ENCODE peak calls at places on chromosome 22, in five cellular contexts. One of them, this sample, is unnamed.

GRCh38 chr22:35436421-35436820 is 36.5 kb downstream of the MCM5 start:
- DNase-seq in tibial artery: no peak
- DNase-seq in GM23338: no peak
- DNase-seq in left lung: no peak
- DNase-seq in uterus: no peak
- DNase-seq in this sample: no peak

GRCh38 chr22:45265546-45265945 is 19.2 kb upstream of the UPK3A start:
- DNase-seq in GM23338: no peak
- DNase-seq in left lung: no peak
- DNase-seq in tibial artery: no peak
- DNase-seq in uterus: no peak
- DNase-seq in this sample: no peak

GRCh38 chr22:47872761-47873535 is 1110.5 kb downstream of the TBC1D22A start:
- DNase-seq in uterus: no peak
- DNase-seq in tibial artery: no peak
- DNase-seq in GM23338: no peak
- DNase-seq in left lung: no peak
- DNase-seq in this sample: no peak

GRCh38 chr22:23696326-23696851 is 5.6 kb downstream of the RGL4 start:
- DNase-seq in left lung: peak; percentile 48
- DNase-seq in GM23338: no peak
- DNase-seq in uterus: no peak
- DNase-seq in tibial artery: no peak
- DNase-seq in this sample: no peak

GRCh38 chr22:48515571-48516200 is 1312.0 kb downstream of the BRD1 start:
- DNase-seq in left lung: no peak
- DNase-seq in tibial artery: no peak
- DNase-seq in GM23338: no peak
- DNase-seq in uterus: no peak
- DNase-seq in this sample: no peak

GRCh38 chr22:35488513-35488912 is 52.1 kb upstream of the RASD2 start:
- DNase-seq in uterus: no peak
- DNase-seq in left lung: no peak
- DNase-seq in tibial artery: no peak
- DNase-seq in GM23338: no peak
- DNase-seq in this sample: peak; percentile 24

GRCh38 chr22:22894740-22895731 is 7.4 kb downstream of the IGLL5 start:
- DNase-seq in GM23338: no peak
- DNase-seq in tibial artery: peak; percentile 46
- DNase-seq in left lung: peak; percentile 25
- DNase-seq in uterus: no peak
- DNase-seq in this sample: no peak

GRCh38 chr22:31814942-31815341 is 61.1 kb downstream of the DEPDC5 start:
- DNase-seq in GM23338: no peak
- DNase-seq in tibial artery: no peak
- DNase-seq in uterus: no peak
- DNase-seq in left lung: no peak
- DNase-seq in this sample: no peak

GRCh38 chr22:29000225-29000556 is 61.4 kb downstream of the C22orf31 start:
- DNase-seq in left lung: no peak
- DNase-seq in tibial artery: no peak
- DNase-seq in uterus: no peak
- DNase-seq in GM23338: peak; percentile 84
- DNase-seq in this sample: no peak

GRCh38 chr22:27420817-27421361 is 380.7 kb downstream of the MN1 start:
- DNase-seq in tibial artery: peak; percentile 96
- DNase-seq in left lung: peak; percentile 63
- DNase-seq in GM23338: no peak
- DNase-seq in uterus: peak; percentile 77
- DNase-seq in this sample: peak; percentile 58

GRCh38 chr22:32723632-32724031 is 77.9 kb upstream of the TIMP3 start:
- DNase-seq in uterus: peak; percentile 75
- DNase-seq in tibial artery: peak; percentile 89
- DNase-seq in GM23338: no peak
- DNase-seq in left lung: peak; percentile 91
- DNase-seq in this sample: peak; percentile 91

GRCh38 chr22:29665486-29665885 is 54.3 kb upstream of the CABP7 start:
- DNase-seq in left lung: no peak
- DNase-seq in GM23338: no peak
- DNase-seq in tibial artery: no peak
- DNase-seq in uterus: no peak
- DNase-seq in this sample: no peak

GRCh38 chr22:29074276-29074625 is 1.4 kb downstream of the KREMEN1 start:
- DNase-seq in uterus: no peak
- DNase-seq in GM23338: peak; percentile 38
- DNase-seq in tibial artery: no peak
- DNase-seq in left lung: no peak
- DNase-seq in this sample: peak; percentile 22

GRCh38 chr22:27962268-27963191 is 43.5 kb upstream of the PITPNB start:
- DNase-seq in left lung: no peak
- DNase-seq in tibial artery: no peak
- DNase-seq in uterus: no peak
- DNase-seq in GM23338: no peak
- DNase-seq in this sample: no peak

GRCh38 chr22:40235418-40235817 is 57.7 kb downstream of the TNRC6B start:
- DNase-seq in left lung: no peak
- DNase-seq in tibial artery: no peak
- DNase-seq in uterus: no peak
- DNase-seq in GM23338: no peak
- DNase-seq in this sample: no peak

GRCh38 chr22:44245438-44245837 is 64.7 kb downstream of the PARVG start:
- DNase-seq in tibial artery: no peak
- DNase-seq in left lung: no peak
- DNase-seq in GM23338: no peak
- DNase-seq in uterus: no peak
- DNase-seq in this sample: no peak

GRCh38 chr22:22671506-22671905 is 27.1 kb downstream of the GGTLC2 start:
- DNase-seq in uterus: no peak
- DNase-seq in GM23338: no peak
- DNase-seq in left lung: no peak
- DNase-seq in tibial artery: no peak
- DNase-seq in this sample: no peak

GRCh38 chr22:35601743-35602633 is 15.1 kb downstream of the MB start:
- DNase-seq in uterus: no peak
- DNase-seq in GM23338: no peak
- DNase-seq in left lung: peak; percentile 59
- DNase-seq in tibial artery: no peak
- DNase-seq in this sample: peak; percentile 83

GRCh38 chr22:42692239-42693054 is 28.2 kb downstream of the A4GALT start:
- DNase-seq in uterus: no peak
- DNase-seq in left lung: no peak
- DNase-seq in GM23338: peak; percentile 45
- DNase-seq in tibial artery: peak; percentile 62
- DNase-seq in this sample: no peak
- TF ChIP-seq CTCF in uterus: no peak
- TF ChIP-seq CTCF in left lung: no peak
- TF ChIP-seq CTCF in GM23338: peak; percentile 36
- TF ChIP-seq CTCF in tibial artery: no peak
- TF ChIP-seq CTCF in this sample: peak; percentile 28

DNA sequence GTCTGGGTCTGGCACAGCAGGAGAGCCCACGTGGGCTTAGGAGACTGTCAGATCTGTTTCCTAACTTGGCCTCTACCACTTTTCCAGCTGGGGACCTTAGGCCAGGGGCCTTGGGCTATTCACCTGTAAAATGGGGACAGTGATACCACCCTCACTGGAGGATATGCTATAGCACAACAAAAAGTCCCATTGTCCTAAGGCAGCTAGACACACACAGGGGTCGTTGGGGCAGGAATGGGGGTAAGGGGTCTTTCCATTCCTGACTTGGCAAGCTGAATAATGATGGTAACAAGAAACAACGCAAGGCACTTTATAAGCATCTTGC is 2.6 kb upstream of the SH3BP1 start:
- DNase-seq in left lung: no peak
- DNase-seq in uterus: no peak
- DNase-seq in tibial artery: no peak
- DNase-seq in GM23338: no peak
- DNase-seq in this sample: no peak
- H3K27ac ChIP-seq in left lung: peak overlapping the region; percentile 95
- H3K27ac ChIP-seq in uterus: peak overlapping the region; percentile 44
- H3K27ac ChIP-seq in tibial artery: no peak overlapping the region
- H3K27ac ChIP-seq in GM23338: no peak overlapping the region
- H3K27ac ChIP-seq in this sample: no peak overlapping the region

DNA sequence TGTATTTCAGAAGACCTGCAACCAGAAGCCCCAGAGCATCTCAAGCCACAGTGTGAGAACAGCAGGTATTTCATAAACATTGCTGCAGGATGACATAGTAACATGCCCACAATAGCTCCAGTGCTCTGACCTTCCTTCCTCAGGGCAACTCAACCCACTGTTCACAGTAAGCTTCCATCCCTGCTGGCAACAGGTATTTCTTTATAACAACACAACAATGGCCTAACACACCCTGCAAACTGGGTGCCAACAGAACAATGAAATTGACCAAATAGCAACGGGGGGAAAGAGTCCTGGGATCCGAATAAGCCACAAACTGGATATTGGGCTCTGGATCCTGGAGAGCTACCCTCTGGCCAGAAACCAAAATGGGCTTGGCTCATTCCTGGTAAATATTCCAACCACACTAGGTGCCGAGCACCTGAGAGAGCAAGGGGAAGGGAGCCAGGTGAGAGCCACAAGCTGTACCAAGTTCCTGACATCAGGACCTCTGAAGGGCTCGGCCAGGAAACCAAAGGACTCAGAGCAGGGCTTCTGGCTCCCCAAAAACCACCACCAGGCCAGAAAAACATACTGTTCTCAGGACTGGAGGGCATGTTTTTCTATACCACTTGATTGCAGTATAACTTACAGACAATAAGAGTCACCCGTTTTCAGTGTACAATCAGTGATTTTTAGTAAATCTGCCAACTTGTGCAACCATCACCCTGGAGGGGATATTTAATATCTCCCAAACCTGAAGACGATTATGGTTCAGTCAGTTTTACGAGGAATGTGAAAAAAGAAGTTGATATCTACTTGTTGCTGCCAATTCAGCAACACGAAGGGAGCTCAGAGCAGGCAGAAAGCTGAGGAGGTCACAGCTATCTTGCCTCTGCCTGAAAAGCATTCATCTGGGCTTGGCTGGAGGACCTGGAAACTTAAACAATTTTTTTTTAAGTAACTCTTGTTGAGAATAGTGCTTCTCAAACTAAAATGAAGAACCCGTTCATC is 99.3 kb downstream of the MICAL3 start:
- DNase-seq in GM23338: no peak
- DNase-seq in left lung: no peak
- DNase-seq in tibial artery: no peak
- DNase-seq in uterus: no peak
- DNase-seq in this sample: no peak
- H3K4me1 ChIP-seq in GM23338: peaks cover 30% of the 10 kb centered on the region
- H3K4me1 ChIP-seq in left lung: peaks cover 24% of the 10 kb centered on the region
- H3K4me1 ChIP-seq in tibial artery: peaks cover 65% of the 10 kb centered on the region
- H3K4me1 ChIP-seq in uterus: peaks cover 6% of the 10 kb centered on the region
- H3K4me1 ChIP-seq in this sample: peaks cover 58% of the 10 kb centered on the region

DNA sequence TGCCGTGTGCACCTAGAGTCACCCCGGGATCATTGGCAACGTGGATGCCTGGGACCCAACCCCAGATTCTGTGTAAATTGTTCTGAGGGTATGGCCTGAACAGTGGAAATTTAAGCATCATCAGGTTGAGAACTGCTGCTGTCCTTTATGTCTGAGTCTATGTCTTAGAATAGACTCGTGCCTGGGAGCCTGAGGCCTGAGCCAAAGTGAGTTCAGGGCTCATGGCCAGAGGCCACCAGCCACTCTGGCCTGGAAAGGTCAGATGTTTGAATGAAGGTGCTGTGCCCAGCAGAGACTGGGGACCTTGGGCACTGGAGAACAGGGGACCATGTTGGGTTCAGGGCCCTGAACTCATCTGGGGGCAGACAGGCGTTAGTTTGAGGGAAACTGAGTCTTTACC is 91.1 kb downstream of the MYO18B start:
- DNase-seq in left lung: no peak
- DNase-seq in GM23338: no peak
- DNase-seq in uterus: no peak
- DNase-seq in tibial artery: no peak
- DNase-seq in this sample: no peak
- TF ChIP-seq CTCF in left lung: no peak
- TF ChIP-seq CTCF in GM23338: no peak
- TF ChIP-seq CTCF in uterus: no peak
- TF ChIP-seq CTCF in tibial artery: no peak
- TF ChIP-seq CTCF in this sample: no peak

DNA sequence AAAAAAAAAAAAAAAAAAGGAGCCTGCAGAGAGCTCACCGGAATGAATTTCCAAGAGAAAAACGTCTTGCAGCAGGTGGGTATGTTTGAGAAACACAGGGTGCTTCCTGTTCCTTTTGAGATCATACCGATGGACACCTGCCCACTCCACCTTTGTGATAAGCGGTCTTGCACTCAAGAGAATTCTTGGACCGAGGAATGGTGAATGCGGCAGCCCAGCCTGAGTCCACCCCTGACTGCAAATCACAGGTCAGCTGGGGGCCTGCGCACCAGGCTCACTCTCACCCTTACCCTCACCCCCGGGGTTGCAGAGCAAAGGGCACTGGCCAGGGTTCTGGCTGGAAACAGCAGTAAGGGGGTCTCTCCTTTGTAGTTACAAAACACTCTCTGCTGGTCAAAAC is 16.8 kb upstream of the TEF start:
- DNase-seq in uterus: no peak
- DNase-seq in GM23338: no peak
- DNase-seq in tibial artery: no peak
- DNase-seq in left lung: no peak
- DNase-seq in this sample: no peak
- H3K27ac ChIP-seq in uterus: no peak overlapping the region
- H3K27ac ChIP-seq in GM23338: no peak overlapping the region
- H3K27ac ChIP-seq in tibial artery: no peak overlapping the region
- H3K27ac ChIP-seq in left lung: no peak overlapping the region
- H3K27ac ChIP-seq in this sample: no peak overlapping the region

This sample was measured in foreskin keratinocyte.